ENCODE peak calls at places on chromosomes 7 and 10, in five cellular contexts. One of them, this sample, is unnamed.

GRCh38 chr7:137820677-137821420 is 25.9 kb downstream of the DGKI start:
- DNase-seq in H1: peak; percentile 59
- DNase-seq in GM12878: no peak
- DNase-seq in HepG2: no peak
- DNase-seq in NT2/D1: peak; percentile 77
- DNase-seq in this sample: no peak

GRCh38 chr10:92569071-92569470 is 4.8 kb downstream of the IDE start:
- DNase-seq in H1: no peak
- DNase-seq in HepG2: no peak
- DNase-seq in GM12878: no peak
- DNase-seq in NT2/D1: no peak
- DNase-seq in this sample: no peak

GRCh38 chr10:118911361-118911760 is 118.2 kb upstream of the NANOS1 start:
- DNase-seq in HepG2: peak; percentile 58
- DNase-seq in NT2/D1: no peak
- DNase-seq in GM12878: no peak
- DNase-seq in H1: no peak
- DNase-seq in this sample: no peak

GRCh38 chr7:99211241-99211602 is 3.3 kb upstream of the KPNA7 start:
- DNase-seq in GM12878: no peak
- DNase-seq in NT2/D1: no peak
- DNase-seq in HepG2: no peak
- DNase-seq in H1: no peak
- DNase-seq in this sample: no peak

GRCh38 chr7:141945356-141945755 is 1.4 kb downstream of the CLEC5A start:
- DNase-seq in HepG2: no peak
- DNase-seq in GM12878: no peak
- DNase-seq in NT2/D1: no peak
- DNase-seq in H1: no peak
- DNase-seq in this sample: no peak

GRCh38 chr7:80686576-80686975 is 48.1 kb downstream of the CD36 start:
- DNase-seq in H1: no peak
- DNase-seq in HepG2: no peak
- DNase-seq in NT2/D1: no peak
- DNase-seq in GM12878: no peak
- DNase-seq in this sample: no peak

GRCh38 chr10:387949-388660 is 252.8 kb downstream of the ZMYND11 start:
- DNase-seq in H1: no peak
- DNase-seq in NT2/D1: no peak
- DNase-seq in HepG2: peak; percentile 54
- DNase-seq in GM12878: no peak
- DNase-seq in this sample: no peak

GRCh38 chr7:127791790-127792189 is 139.8 kb downstream of the SND1 start:
- DNase-seq in H1: no peak
- DNase-seq in GM12878: no peak
- DNase-seq in HepG2: no peak
- DNase-seq in NT2/D1: no peak
- DNase-seq in this sample: no peak

GRCh38 chr7:24911213-24911603 is 68.8 kb downstream of the OSBPL3 start:
- DNase-seq in GM12878: peak; percentile 45
- DNase-seq in NT2/D1: no peak
- DNase-seq in HepG2: no peak
- DNase-seq in H1: no peak
- DNase-seq in this sample: no peak

GRCh38 chr10:70341016-70341415 is 41.4 kb downstream of the LRRC20 start:
- DNase-seq in H1: no peak
- DNase-seq in GM12878: no peak
- DNase-seq in HepG2: no peak
- DNase-seq in NT2/D1: no peak
- DNase-seq in this sample: no peak

GRCh38 chr10:9268176-9268575 is 1213.7 kb downstream of the GATA3 start:
- DNase-seq in H1: no peak
- DNase-seq in NT2/D1: no peak
- DNase-seq in GM12878: no peak
- DNase-seq in HepG2: no peak
- DNase-seq in this sample: no peak

GRCh38 chr10:74593470-74593869 is 232.9 kb upstream of the KAT6B start:
- DNase-seq in H1: no peak
- DNase-seq in NT2/D1: no peak
- DNase-seq in HepG2: no peak
- DNase-seq in GM12878: no peak
- DNase-seq in this sample: no peak

GRCh38 chr10:22319559-22320558 is 1.0 kb upstream of the BMI1 start:
- DNase-seq in NT2/D1: no peak
- DNase-seq in GM12878: no peak
- DNase-seq in H1: no peak
- DNase-seq in HepG2: no peak
- DNase-seq in this sample: no peak

GRCh38 chr7:1533569-1534329 is 3.2 kb downstream of the MAFK start:
- DNase-seq in HepG2: no peak
- DNase-seq in NT2/D1: no peak
- DNase-seq in H1: no peak
- DNase-seq in GM12878: no peak
- DNase-seq in this sample: no peak

GRCh38 chr10:86194684-86195083 is 171.9 kb downstream of the GRID1 start:
- DNase-seq in NT2/D1: no peak
- DNase-seq in GM12878: no peak
- DNase-seq in HepG2: no peak
- DNase-seq in H1: no peak
- DNase-seq in this sample: no peak

GRCh38 chr10:12849351-12850181 is 151.9 kb downstream of the CCDC3 start:
- DNase-seq in NT2/D1: no peak
- DNase-seq in HepG2: no peak
- DNase-seq in H1: no peak
- DNase-seq in GM12878: no peak
- DNase-seq in this sample: no peak

GRCh38 chr7:24283900-24284698 is at the start of gene NPY:
- DNase-seq in GM12878: no peak
- DNase-seq in H1: peak; percentile 71
- DNase-seq in HepG2: no peak
- DNase-seq in NT2/D1: no peak
- DNase-seq in this sample: no peak

GRCh38 chr10:51117053-51117660 is 42.9 kb downstream of the PRKG1 start:
- DNase-seq in H1: no peak
- DNase-seq in NT2/D1: no peak
- DNase-seq in GM12878: no peak
- DNase-seq in HepG2: no peak
- DNase-seq in this sample: no peak

GRCh38 chr10:46539596-46540411 is 16.7 kb downstream of the GPRIN2 start:
- DNase-seq in HepG2: peak; percentile 86
- DNase-seq in GM12878: no peak
- DNase-seq in H1: no peak
- DNase-seq in NT2/D1: no peak
- DNase-seq in this sample: no peak

GRCh38 chr7:50304158-50304910 is at the start of gene IKZF1:
- DNase-seq in GM12878: no peak
- DNase-seq in H1: peak; percentile 70
- DNase-seq in HepG2: no peak
- DNase-seq in NT2/D1: no peak
- DNase-seq in this sample: peak; percentile 13

GRCh38 chr7:7704867-7705266 is 13.5 kb downstream of the RPA3 start:
- DNase-seq in H1: no peak
- DNase-seq in NT2/D1: no peak
- DNase-seq in GM12878: no peak
- DNase-seq in HepG2: no peak
- DNase-seq in this sample: no peak

GRCh38 chr10:73865459-73866442 is 8.6 kb downstream of the CAMK2G start:
- DNase-seq in NT2/D1: no peak
- DNase-seq in H1: no peak
- DNase-seq in GM12878: no peak
- DNase-seq in HepG2: no peak
- DNase-seq in this sample: no peak

GRCh38 chr10:63548860-63549259 is 27.7 kb downstream of the REEP3 start:
- DNase-seq in HepG2: no peak
- DNase-seq in GM12878: no peak
- DNase-seq in H1: no peak
- DNase-seq in NT2/D1: no peak
- DNase-seq in this sample: no peak

GRCh38 chr10:63544418-63544817 is 23.2 kb downstream of the REEP3 start:
- DNase-seq in HepG2: no peak
- DNase-seq in NT2/D1: no peak
- DNase-seq in GM12878: no peak
- DNase-seq in H1: no peak
- DNase-seq in this sample: no peak

GRCh38 chr10:63543576-63543962 is 22.4 kb downstream of the REEP3 start:
- DNase-seq in NT2/D1: no peak
- DNase-seq in HepG2: no peak
- DNase-seq in H1: no peak
- DNase-seq in GM12878: no peak
- DNase-seq in this sample: no peak

GRCh38 chr10:63549810-63550209 is 28.6 kb downstream of the REEP3 start:
- DNase-seq in NT2/D1: no peak
- DNase-seq in GM12878: no peak
- DNase-seq in H1: no peak
- DNase-seq in HepG2: no peak
- DNase-seq in this sample: no peak

DNA sequence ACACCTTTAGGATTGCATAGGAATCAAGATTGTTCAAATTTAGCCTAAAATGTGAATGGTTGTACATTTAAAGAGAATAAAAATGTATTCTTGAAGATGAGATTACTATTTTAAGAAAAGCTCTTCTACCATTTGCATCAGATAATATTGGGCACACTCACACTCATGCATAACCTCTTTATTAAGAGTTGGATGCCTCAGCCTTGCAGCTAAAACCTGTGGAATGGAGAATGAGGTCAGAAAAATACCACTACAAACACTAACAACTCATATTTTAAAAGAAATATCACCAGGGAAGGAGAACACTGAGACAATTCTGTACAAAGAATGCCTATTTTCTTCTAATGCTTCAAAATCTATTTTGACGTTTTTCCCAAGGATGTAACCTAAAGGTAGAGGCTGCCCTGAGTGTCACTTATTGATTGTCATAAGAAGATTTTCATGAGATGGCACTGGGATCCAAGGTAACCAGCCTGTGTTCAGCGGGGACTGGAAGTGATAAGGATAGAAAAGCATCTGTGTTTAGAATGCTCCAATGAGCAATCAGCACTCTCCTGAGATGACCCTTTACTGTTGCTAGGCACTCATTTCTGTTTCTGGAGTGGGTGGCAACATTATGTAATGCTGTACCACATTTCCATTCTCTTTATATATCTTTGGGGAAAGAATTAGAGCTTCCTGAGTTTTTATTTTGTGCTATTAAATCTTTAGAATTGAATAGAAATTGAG is 26.6 kb downstream of the REEP3 start:
- DNase-seq in NT2/D1: no peak
- DNase-seq in HepG2: no peak
- DNase-seq in H1: no peak
- DNase-seq in GM12878: no peak
- DNase-seq in this sample: no peak
- TF ChIP-seq SUZ12 in NT2/D1: no peak
- TF ChIP-seq SUZ12 in HepG2: no peak
- TF ChIP-seq SUZ12 in H1: no peak
- TF ChIP-seq SUZ12 in GM12878: no peak
- TF ChIP-seq SUZ12 in this sample: no peak

DNA sequence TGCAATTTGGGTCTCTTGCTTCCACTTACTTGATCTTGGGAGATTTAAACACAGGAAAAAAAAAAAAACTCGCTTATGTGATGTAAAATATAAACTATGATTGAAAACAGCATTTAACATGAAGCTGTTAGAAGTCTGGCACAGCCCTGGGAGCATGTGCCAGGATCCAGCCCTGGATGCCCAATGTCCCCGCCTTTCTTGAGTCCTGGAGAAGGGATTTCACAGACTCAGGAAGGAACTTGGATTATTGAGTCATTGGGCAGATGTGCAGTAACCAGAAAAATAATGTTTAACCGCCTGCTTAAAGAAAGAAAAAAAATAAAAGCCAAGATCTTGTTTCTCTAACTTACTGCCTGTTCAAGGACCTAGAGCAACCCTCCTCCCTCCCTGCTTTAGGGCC is 3.7 kb upstream of the JCAD start:
- DNase-seq in GM12878: no peak
- DNase-seq in NT2/D1: no peak
- DNase-seq in HepG2: no peak
- DNase-seq in H1: no peak
- DNase-seq in this sample: no peak
- TF ChIP-seq SUZ12 in GM12878: no peak
- TF ChIP-seq SUZ12 in NT2/D1: no peak
- TF ChIP-seq SUZ12 in HepG2: no peak
- TF ChIP-seq SUZ12 in H1: no peak
- TF ChIP-seq SUZ12 in this sample: no peak

DNA sequence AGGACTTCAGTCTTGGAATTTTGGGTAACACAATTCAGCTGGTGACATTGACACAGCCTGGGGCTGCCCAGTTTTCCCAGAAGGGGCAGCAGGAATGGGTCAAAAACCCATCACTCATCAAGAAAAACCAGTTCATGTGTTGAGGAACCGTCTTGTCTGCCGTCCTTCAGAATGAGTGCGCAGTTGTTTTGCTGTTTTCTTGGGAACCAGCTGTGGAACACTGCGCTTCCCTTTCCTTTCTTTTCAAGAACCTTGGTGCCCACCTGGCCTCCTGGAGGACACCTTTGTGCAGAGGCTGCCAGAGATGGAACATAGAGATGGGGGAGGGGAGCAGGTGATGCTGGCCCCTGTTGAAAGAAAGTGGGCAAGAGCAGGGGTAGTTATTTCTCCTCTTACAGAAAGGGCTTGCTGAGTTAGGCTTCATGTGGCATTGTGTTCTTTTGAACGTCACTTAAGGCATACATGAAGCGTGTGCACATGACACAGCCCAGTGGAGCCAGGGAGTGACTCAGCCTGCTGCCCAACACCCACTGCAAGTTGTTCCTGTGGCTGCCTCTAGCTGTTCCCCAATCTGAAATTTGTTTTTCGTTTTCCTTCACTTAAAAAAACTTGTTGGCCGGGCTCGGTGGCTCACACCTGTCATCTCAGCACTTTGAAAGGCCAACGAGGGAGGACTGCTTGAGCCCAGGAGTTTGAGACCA is 87.4 kb upstream of the TNS3 start:
- DNase-seq in H1: no peak
- DNase-seq in HepG2: peak; percentile 37
- DNase-seq in GM12878: peak; percentile 90
- DNase-seq in NT2/D1: no peak
- DNase-seq in this sample: no peak
- TF ChIP-seq SUZ12 in H1: no peak
- TF ChIP-seq SUZ12 in HepG2: no peak
- TF ChIP-seq SUZ12 in GM12878: no peak
- TF ChIP-seq SUZ12 in NT2/D1: no peak
- TF ChIP-seq SUZ12 in this sample: no peak

GRCh38 chr7:16776053-16776452 is 22.5 kb downstream of the TSPAN13 start:
- DNase-seq in GM12878: no peak
- DNase-seq in NT2/D1: no peak
- DNase-seq in H1: no peak
- DNase-seq in HepG2: no peak
- DNase-seq in this sample: no peak
- TF ChIP-seq SUZ12 in GM12878: no peak
- TF ChIP-seq SUZ12 in NT2/D1: no peak
- TF ChIP-seq SUZ12 in H1: no peak
- TF ChIP-seq SUZ12 in HepG2: no peak
- TF ChIP-seq SUZ12 in this sample: no peak

GRCh38 chr10:132754071-132754470 is 31.9 kb downstream of the NKX6-2 start:
- DNase-seq in HepG2: no peak
- DNase-seq in GM12878: no peak
- DNase-seq in H1: no peak
- DNase-seq in NT2/D1: no peak
- DNase-seq in this sample: no peak
- TF ChIP-seq SUZ12 in HepG2: no peak
- TF ChIP-seq SUZ12 in GM12878: no peak
- TF ChIP-seq SUZ12 in H1: no peak
- TF ChIP-seq SUZ12 in NT2/D1: no peak
- TF ChIP-seq SUZ12 in this sample: no peak

GRCh38 chr7:121545418-121545817 is 149.3 kb upstream of the FAM3C start:
- DNase-seq in HepG2: no peak
- DNase-seq in GM12878: no peak
- DNase-seq in H1: no peak
- DNase-seq in NT2/D1: no peak
- DNase-seq in this sample: no peak
- TF ChIP-seq SUZ12 in HepG2: no peak
- TF ChIP-seq SUZ12 in GM12878: no peak
- TF ChIP-seq SUZ12 in H1: no peak
- TF ChIP-seq SUZ12 in NT2/D1: no peak
- TF ChIP-seq SUZ12 in this sample: no peak

This sample was measured in HEK293T.